ENCODE peak calls at places on chromosomes 6 and 20, in six cellular contexts. T is H1, L is IMR-90, V is H9, K is mesenchymal stem cell, Z is neuronal stem cell. A is an unnamed sample.

GRCh38 chr6:56821005-56821432 is 133.9 kb upstream of the BEND6 start:
- DNase-seq in T (no peak), L (no peak), V (no peak), K (no peak), Z (no peak), A (no peak)

GRCh38 chr6:49082611-49083010 is 380.4 kb downstream of the MMUT start:
- DNase-seq in T (no peak), L (peak), V (no peak), K (peak), Z (no peak), A (no peak)

GRCh38 chr6:97066056-97066455 is 141.5 kb downstream of the KLHL32 start:
- DNase-seq in T (no peak), L (no peak), V (no peak), K (no peak), Z (no peak), A (no peak)

GRCh38 chr6:112232845-112233256 is 21.5 kb downstream of the LAMA4 start:
- DNase-seq in T (no peak), L (peak), V (no peak), K (peak), Z (no peak), A (no peak)

GRCh38 chr20:53734006-53734688 is 140.5 kb upstream of the ZNF217 start:
- DNase-seq in T (no peak), L (no peak), V (no peak), K (no peak), Z (no peak), A (no peak)

GRCh38 chr6:144843701-144844100 is 558.6 kb downstream of the UTRN start:
- DNase-seq in T (no peak), L (peak), V (no peak), K (no peak), Z (no peak), A (peak)

GRCh38 chr6:31308050-31308844 is 36.4 kb upstream of the HLA-C start:
- DNase-seq in T (peak), L (no peak), V (peak), K (no peak), Z (no peak), A (peak)

GRCh38 chr20:43919686-43920403 is 5.2 kb downstream of the TOX2 start:
- DNase-seq in T (no peak), L (no peak), V (no peak), K (no peak), Z (no peak), A (no peak)

GRCh38 chr20:24364464-24364863 is 105.0 kb upstream of the SYNDIG1 start:
- DNase-seq in T (no peak), L (no peak), V (no peak), K (no peak), Z (no peak), A (no peak)

GRCh38 chr6:7138921-7139358 is 31.2 kb downstream of the RREB1 start:
- DNase-seq in T (no peak), L (no peak), V (peak), K (no peak), Z (no peak), A (no peak)

GRCh38 chr20:21505810-21506530 is 7.9 kb downstream of the NKX2-2 start:
- DNase-seq in T (peak), L (peak), V (peak), K (no peak), Z (peak), A (no peak)

GRCh38 chr20:53755733-53756523 is 162.3 kb upstream of the ZNF217 start:
- DNase-seq in T (no peak), L (no peak), V (no peak), K (no peak), Z (no peak), A (no peak)

GRCh38 chr6:146948790-146949342 is 255.4 kb upstream of the STXBP5 start:
- DNase-seq in T (no peak), L (no peak), V (no peak), K (peak), Z (no peak), A (no peak)

GRCh38 chr20:18678599-18678998 is 90.7 kb downstream of the DTD1 start:
- DNase-seq in T (no peak), L (no peak), V (no peak), K (no peak), Z (no peak), A (no peak)

GRCh38 chr6:34595332-34596090 is 39.4 kb upstream of the SPDEF start:
- DNase-seq in T (no peak), L (peak), V (no peak), K (no peak), Z (no peak), A (peak)

GRCh38 chr20:48959902-48960550 is 38.5 kb downstream of the ARFGEF2 start:
- DNase-seq in T (no peak), L (peak), V (no peak), K (no peak), Z (no peak), A (no peak)

DNA sequence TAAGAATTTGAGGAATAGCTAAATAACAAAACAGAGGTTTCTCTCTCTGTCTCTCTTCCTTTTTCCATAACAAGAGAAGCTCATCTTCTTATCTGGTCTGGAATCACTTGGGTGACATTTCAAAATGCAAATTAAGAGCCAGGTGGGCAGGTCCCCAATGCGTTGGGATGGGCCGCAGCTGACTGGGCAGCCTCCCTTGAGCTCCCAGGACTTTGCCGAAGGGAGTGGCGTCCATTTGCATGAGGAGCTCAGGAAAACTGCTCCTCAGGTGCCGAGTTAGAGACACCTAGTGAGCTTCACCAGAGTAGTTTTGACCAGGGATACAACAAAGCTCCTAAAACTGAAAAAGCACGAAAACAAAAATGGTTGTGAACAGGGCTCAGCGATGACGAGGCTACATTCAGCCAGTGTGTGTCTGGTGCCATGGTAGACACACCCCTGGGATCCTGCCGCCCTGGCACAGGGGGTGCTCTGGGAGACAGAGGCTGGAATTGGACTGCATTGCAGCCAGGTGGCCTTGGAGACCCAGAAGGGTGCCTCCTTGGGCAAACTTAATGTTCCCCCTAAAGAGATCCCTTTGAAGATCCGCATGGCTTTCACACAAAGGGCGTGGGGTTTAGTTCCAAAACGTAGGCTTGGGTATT is 13.5 kb upstream of the SERPINB6 start:
- DNase-seq in T (no peak), L (no peak), V (peak), K (no peak), Z (no peak), A (no peak)
- H2AK5ac ChIP-seq in T (peak), L (peak), V (no peak), K (no peak), Z (peak), A (no peak)

DNA sequence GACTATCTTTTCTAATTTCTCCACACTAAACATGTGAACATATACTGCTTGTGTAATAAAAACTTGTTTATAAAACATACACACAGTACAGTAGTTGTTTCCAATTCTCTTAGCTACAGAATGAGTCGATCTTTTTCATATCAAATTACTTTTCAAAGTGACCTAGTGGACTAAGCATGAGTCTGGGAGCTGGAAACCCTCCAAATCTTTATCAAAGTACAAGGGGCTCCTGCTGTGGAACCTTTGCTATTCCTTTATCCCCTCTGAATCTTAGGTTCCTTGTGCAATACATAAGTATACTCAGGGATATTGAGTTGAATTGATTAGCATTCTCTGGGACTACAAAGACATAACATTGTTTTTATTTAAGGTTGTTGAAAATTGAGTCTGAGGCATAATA is 48.7 kb upstream of the TAB2 start:
- DNase-seq in T (no peak), L (peak), V (no peak), K (no peak), Z (no peak), A (no peak)
- H4K91ac ChIP-seq in T (no peak), L (no peak), V (no peak), K (no peak), Z (no peak), A (no peak)

DNA sequence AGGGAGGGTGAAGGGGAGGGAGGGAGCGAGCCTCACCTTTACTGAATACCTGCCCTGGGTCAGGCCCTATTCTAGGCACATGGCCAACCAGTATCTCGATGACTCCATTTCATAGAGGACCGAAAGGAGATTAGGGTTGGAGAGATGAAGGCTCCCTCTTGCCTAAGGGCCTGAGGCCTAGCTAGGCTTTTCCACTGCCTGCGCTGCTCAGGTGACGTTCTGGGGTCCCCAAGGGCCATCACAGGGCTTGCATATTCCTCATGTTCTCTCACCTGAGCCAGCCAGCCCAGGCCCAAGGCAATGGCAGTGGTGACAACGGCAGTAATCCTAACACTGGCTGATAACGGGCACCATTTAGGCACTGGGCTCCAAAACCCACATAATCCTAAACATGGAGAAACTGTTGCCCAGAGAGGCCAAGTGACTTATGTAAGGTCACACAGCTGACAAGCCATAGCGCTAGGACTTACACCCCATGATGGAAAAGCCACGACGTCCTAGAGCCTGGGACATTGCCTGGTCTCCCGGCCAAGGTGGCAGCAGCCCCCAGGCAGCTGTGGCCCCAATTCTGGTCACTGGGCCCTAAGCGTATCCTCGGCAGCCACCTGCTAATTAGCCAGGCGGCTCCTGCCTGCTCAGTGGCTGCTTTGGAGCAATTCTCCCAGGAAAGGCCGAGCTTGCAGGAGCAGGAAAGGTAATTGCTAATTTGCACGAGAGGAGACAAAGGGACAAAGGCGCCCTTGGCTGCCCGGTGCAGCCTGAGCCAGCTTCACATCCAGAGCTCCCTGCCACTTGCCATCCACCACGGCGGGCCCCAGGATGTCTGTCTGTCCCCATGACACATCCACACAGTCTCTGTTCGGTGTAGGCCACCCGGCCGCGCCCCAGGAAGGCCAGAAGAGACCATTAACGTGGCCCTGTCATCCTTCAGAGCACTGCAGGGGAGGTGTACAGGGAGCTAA is 21.5 kb downstream of the NOL4L start:
- DNase-seq in T (no peak), L (no peak), V (no peak), K (no peak), Z (no peak), A (no peak)
- H2AK5ac ChIP-seq in T (peak), L (no peak), V (no peak), K (no peak), Z (peak), A (no peak)

DNA sequence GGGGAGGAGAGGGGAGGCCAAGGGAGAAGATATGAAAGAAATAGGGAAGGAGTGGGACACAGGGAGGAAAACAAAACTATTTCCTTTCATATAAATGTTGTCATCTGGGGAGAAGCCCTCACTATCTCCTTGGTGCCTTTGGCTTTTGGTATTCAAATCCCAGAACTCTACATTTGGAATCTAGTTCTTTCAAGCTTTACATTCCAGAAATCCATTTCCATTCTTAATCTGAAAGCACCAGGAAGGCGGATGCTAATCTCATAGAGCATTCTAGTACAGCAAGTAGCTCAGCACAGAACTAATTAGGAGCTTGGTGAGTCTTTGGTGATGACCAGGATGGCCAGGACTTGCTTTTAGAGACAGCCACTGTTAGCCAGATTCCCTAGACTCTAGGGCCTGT is 177.9 kb downstream of the KIF16B start:
- DNase-seq in T (no peak), L (no peak), V (no peak), K (no peak), Z (no peak), A (no peak)
- H4K91ac ChIP-seq in T (no peak), L (no peak), V (no peak), K (no peak), Z (no peak), A (no peak)

GRCh38 chr6:21071783-21072468 is 521.6 kb upstream of the SOX4 start:
- DNase-seq in T (no peak), L (no peak), V (no peak), K (no peak), Z (no peak), A (no peak)
- H2AK5ac ChIP-seq in T (no peak), L (no peak), V (no peak), K (no peak), Z (no peak), A (no peak)

GRCh38 chr6:24694198-24694597 is 24.8 kb downstream of the C6orf62 start:
- DNase-seq in T (no peak), L (no peak), V (no peak), K (no peak), Z (no peak), A (no peak)
- H4K91ac ChIP-seq in T (no peak), L (no peak), V (no peak), K (no peak), Z (no peak), A (no peak)

GRCh38 chr6:40998661-40999060 is 40.4 kb downstream of the UNC5CL start:
- DNase-seq in T (no peak), L (no peak), V (no peak), K (peak), Z (no peak), A (no peak)
- H2AK5ac ChIP-seq in T (peak), L (no peak), V (no peak), K (peak), Z (no peak), A (no peak)

DNA sequence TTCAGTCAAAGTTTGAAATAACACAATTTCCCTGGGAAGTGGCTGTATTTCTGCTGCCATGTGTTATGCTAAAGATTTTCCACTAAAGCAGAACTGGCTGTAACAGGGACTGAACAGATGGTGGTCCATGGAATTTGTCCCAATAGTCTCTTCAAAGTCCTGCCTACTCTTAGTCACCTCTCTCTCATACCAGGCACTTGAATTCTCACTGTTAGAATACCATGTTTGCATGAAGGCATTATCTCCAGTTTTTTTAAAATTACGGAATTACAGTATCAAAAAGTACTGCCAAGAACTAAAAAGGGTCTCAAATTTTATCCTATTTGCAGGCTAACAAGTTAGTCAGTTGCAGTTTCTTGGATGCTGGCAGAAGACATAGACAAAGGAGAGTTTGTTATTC is 105.0 kb upstream of the HDDC2 start:
- DNase-seq in T (no peak), L (no peak), V (no peak), K (no peak), Z (no peak), A (no peak)
- H4K91ac ChIP-seq in T (no peak), L (no peak), V (no peak), K (no peak), Z (no peak), A (no peak)

GRCh38 chr6:107120404-107120803 is 5.1 kb upstream of the BEND3 start:
- DNase-seq in T (no peak), L (no peak), V (no peak), K (no peak), Z (no peak), A (no peak)

GRCh38 chr6:107116923-107117417 is 1.7 kb upstream of the BEND3 start:
- DNase-seq in T (no peak), L (no peak), V (no peak), K (no peak), Z (no peak), A (no peak)

GRCh38 chr6:107121266-107121665 is 6.0 kb upstream of the BEND3 start:
- DNase-seq in T (no peak), L (no peak), V (no peak), K (no peak), Z (no peak), A (no peak)

GRCh38 chr6:107116328-107116892 is 1.1 kb upstream of the BEND3 start:
- DNase-seq in T (peak), L (no peak), V (peak), K (peak), Z (peak), A (no peak)

GRCh38 chr6:107118976-107119375 is 3.7 kb upstream of the BEND3 start:
- DNase-seq in T (no peak), L (no peak), V (no peak), K (no peak), Z (no peak), A (no peak)
- H2AK5ac ChIP-seq in T (peak), L (no peak), V (no peak), K (no peak), Z (no peak), A (no peak)

DNA sequence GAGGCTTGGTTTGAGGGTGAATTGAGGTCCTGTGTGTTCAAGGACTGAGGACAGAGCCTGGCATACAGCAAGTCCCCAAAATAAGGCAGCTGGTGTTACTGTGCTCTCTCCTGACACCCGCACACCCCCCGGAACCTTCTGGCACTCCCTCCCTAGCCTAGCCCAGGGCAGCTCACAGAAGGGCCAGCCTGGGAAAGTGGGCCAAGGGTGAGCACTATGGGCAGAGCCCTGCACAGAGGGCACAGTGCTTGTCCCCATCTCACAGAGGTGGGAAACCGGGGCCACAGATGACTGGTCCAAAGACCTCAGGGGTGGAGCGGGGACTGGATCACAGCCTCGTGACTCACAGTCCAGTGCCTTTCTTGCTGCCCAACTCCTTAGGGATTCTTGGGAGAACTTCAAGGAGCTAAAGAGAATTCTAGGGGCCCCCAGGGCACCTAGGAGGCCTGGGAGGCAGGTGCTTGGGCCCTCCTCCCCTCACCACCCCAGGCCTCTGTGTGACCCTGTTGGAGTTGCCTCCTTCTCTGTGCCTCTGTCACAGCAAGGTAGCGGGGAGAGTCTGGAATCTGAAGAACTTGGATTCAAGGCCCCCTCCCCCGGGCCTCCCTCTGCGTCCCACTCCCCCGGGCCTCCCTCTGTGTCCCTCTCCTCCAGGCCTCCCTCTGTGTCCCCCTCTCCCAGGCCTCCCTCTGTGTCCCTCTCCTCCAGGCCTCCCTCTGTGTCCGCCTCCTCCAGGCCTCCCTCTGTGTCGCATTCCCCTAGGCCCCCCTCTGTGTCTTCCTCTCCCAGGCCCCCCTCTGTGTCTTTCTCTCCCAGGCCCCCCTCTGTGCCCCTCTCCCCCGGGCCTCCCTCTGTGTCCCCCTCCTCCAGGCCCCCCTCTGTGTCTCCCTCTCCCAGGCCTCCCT is 13.5 kb downstream of the DLGAP4 start:
- DNase-seq in T (no peak), L (no peak), V (peak), K (no peak), Z (no peak), A (peak)
- H4K91ac ChIP-seq in T (peak), L (no peak), V (no peak), K (no peak), Z (no peak), A (no peak)

A was measured in trophoblast cell.